ENCODE peak calls at places on chromosomes 7 and 10, in six cellular contexts. Z, O, L, V, N and S are unnamed samples.

GRCh38 chr10:118383063-118383689 is 41.1 kb upstream of the FAM204A start:
- DNase-seq in Z (no peak), O (no peak), L (no peak), V (no peak), N (no peak), S (no peak)

GRCh38 chr10:52818019-52818418 is 45.4 kb upstream of the MBL2 start:
- DNase-seq in Z (no peak), O (peak), L (peak), V (peak), N (peak), S (peak)

GRCh38 chr10:4498763-4499251 is 327.2 kb upstream of the AKR1E2 start:
- DNase-seq in Z (no peak), O (peak), L (no peak), V (peak), N (no peak), S (no peak)

GRCh38 chr10:131674130-131674529 is 226.7 kb upstream of the PPP2R2D start:
- DNase-seq in Z (no peak), O (no peak), L (no peak), V (no peak), N (no peak), S (no peak)

GRCh38 chr10:89476150-89476549 is 59.2 kb downstream of the SLC16A12 start:
- DNase-seq in Z (no peak), O (no peak), L (no peak), V (peak), N (no peak), S (no peak)

GRCh38 chr10:77290528-77291155 is 347.0 kb downstream of the KCNMA1 start:
- DNase-seq in Z (no peak), O (peak), L (peak), V (peak), N (no peak), S (no peak)

GRCh38 chr7:155886391-155887173 is 74.3 kb upstream of the SHH start:
- DNase-seq in Z (no peak), O (no peak), L (no peak), V (no peak), N (no peak), S (no peak)

GRCh38 chr10:49837096-49837495 is 75.0 kb upstream of the OGDHL start:
- DNase-seq in Z (no peak), O (peak), L (peak), V (peak), N (no peak), S (no peak)

GRCh38 chr7:70289067-70289466 is 690.8 kb downstream of the AUTS2 start:
- DNase-seq in Z (no peak), O (no peak), L (no peak), V (peak), N (no peak), S (no peak)

GRCh38 chr7:92255308-92255707 is 9.5 kb downstream of the ANKIB1 start:
- DNase-seq in Z (no peak), O (peak), L (peak), V (peak), N (no peak), S (no peak)

GRCh38 chr10:88162852-88163251 is 299.4 kb downstream of the PTEN start:
- DNase-seq in Z (no peak), O (no peak), L (no peak), V (no peak), N (no peak), S (no peak)

GRCh38 chr10:71854031-71854430 is 3.0 kb upstream of the PSAP start:
- DNase-seq in Z (no peak), O (peak), L (peak), V (no peak), N (no peak), S (no peak)

GRCh38 chr10:17444062-17444714 is 10.2 kb downstream of the ST8SIA6 start:
- DNase-seq in Z (no peak), O (peak), L (no peak), V (no peak), N (no peak), S (no peak)

GRCh38 chr10:132301371-132302330 is 6.1 kb downstream of the STK32C start:
- DNase-seq in Z (no peak), O (no peak), L (no peak), V (no peak), N (no peak), S (no peak)

GRCh38 chr10:48357631-48358030 is 51.2 kb downstream of the MAPK8 start:
- DNase-seq in Z (no peak), O (no peak), L (no peak), V (no peak), N (no peak), S (no peak)

GRCh38 chr7:112759905-112760304 is 30.3 kb downstream of the TMEM168 start:
- DNase-seq in Z (no peak), O (no peak), L (peak), V (no peak), N (no peak), S (no peak)

GRCh38 chr7:157056957-157057902 is 46.8 kb upstream of the MNX1 start:
- DNase-seq in Z (no peak), O (no peak), L (no peak), V (no peak), N (no peak), S (no peak)

GRCh38 chr7:6268023-6268908 is 4.2 kb downstream of the CYTH3 start:
- DNase-seq in Z (no peak), O (no peak), L (peak), V (no peak), N (no peak), S (no peak)

GRCh38 chr10:34933676-34934075 is 118.6 kb upstream of the PARD3 start:
- DNase-seq in Z (peak), O (no peak), L (peak), V (no peak), N (no peak), S (no peak)

GRCh38 chr7:159008055-159008405 is 136.6 kb downstream of the VIPR2 start:
- DNase-seq in Z (no peak), O (no peak), L (no peak), V (no peak), N (no peak), S (no peak)

GRCh38 chr7:55570939-55571338 is 1.4 kb downstream of the VOPP1 start:
- DNase-seq in Z (no peak), O (peak), L (peak), V (peak), N (no peak), S (no peak)

GRCh38 chr10:88342733-88343310 is 240.3 kb downstream of the RNLS start:
- DNase-seq in Z (no peak), O (no peak), L (no peak), V (no peak), N (no peak), S (no peak)

GRCh38 chr10:130430291-130430690 is 294.1 kb downstream of the GLRX3 start:
- DNase-seq in Z (peak), O (no peak), L (no peak), V (no peak), N (no peak), S (no peak)

GRCh38 chr7:155357573-155358041 is 59.9 kb downstream of the INSIG1 start:
- DNase-seq in Z (no peak), O (peak), L (peak), V (no peak), N (no peak), S (no peak)

GRCh38 chr10:116511365-116511764 is 34.4 kb upstream of the PNLIP start:
- DNase-seq in Z (no peak), O (no peak), L (no peak), V (no peak), N (no peak), S (no peak)

GRCh38 chr7:149070372-149071140 is 20.0 kb downstream of the ZNF786 start:
- DNase-seq in Z (no peak), O (no peak), L (no peak), V (no peak), N (no peak), S (no peak)

GRCh38 chr7:149074116-149074885 is 16.2 kb downstream of the ZNF786 start:
- DNase-seq in Z (no peak), O (no peak), L (no peak), V (no peak), N (no peak), S (no peak)

GRCh38 chr7:149071182-149071635 is 19.3 kb downstream of the ZNF786 start:
- DNase-seq in Z (peak), O (no peak), L (no peak), V (no peak), N (no peak), S (no peak)

GRCh38 chr7:149072438-149072775 is 18.1 kb downstream of the ZNF786 start:
- DNase-seq in Z (no peak), O (no peak), L (no peak), V (no peak), N (no peak), S (no peak)

GRCh38 chr7:149071641-149072437 is 18.7 kb downstream of the ZNF786 start:
- DNase-seq in Z (peak), O (peak), L (peak), V (peak), N (peak), S (peak)
- H3K14ac ChIP-seq in Z (no peak), O (no peak), L (no peak), V (no peak), N (no peak), S (peak)

GRCh38 chr10:125823663-125824251 is 411 bp downstream of the BCCIP start:
- DNase-seq in Z (no peak), O (peak), L (peak), V (peak), N (no peak), S (no peak)

GRCh38 chr10:125822878-125823662 is at the start of the genes BCCIP and UROS:
- DNase-seq in Z (peak), O (peak), L (peak), V (peak), N (peak), S (peak)

GRCh38 chr10:125828311-125828710 is 5.0 kb downstream of the BCCIP start:
- DNase-seq in Z (no peak), O (no peak), L (no peak), V (no peak), N (no peak), S (no peak)

GRCh38 chr10:125827133-125827532 is 3.8 kb downstream of the BCCIP start:
- DNase-seq in Z (no peak), O (no peak), L (no peak), V (no peak), N (no peak), S (no peak)

GRCh38 chr10:125824736-125825135 is 1.4 kb downstream of the BCCIP start:
- DNase-seq in Z (no peak), O (peak), L (no peak), V (peak), N (no peak), S (no peak)
- H3K23ac ChIP-seq in Z (no peak), O (no peak), L (no peak), V (no peak), N (no peak), S (no peak)

GRCh38 chr7:132805766-132806165 is 229.5 kb upstream of the PLXNA4 start:
- DNase-seq in Z (no peak), O (no peak), L (no peak), V (no peak), N (no peak), S (no peak)
- H3K14ac ChIP-seq in Z (peak), O (no peak), L (no peak), V (no peak), N (no peak), S (no peak)

DNA sequence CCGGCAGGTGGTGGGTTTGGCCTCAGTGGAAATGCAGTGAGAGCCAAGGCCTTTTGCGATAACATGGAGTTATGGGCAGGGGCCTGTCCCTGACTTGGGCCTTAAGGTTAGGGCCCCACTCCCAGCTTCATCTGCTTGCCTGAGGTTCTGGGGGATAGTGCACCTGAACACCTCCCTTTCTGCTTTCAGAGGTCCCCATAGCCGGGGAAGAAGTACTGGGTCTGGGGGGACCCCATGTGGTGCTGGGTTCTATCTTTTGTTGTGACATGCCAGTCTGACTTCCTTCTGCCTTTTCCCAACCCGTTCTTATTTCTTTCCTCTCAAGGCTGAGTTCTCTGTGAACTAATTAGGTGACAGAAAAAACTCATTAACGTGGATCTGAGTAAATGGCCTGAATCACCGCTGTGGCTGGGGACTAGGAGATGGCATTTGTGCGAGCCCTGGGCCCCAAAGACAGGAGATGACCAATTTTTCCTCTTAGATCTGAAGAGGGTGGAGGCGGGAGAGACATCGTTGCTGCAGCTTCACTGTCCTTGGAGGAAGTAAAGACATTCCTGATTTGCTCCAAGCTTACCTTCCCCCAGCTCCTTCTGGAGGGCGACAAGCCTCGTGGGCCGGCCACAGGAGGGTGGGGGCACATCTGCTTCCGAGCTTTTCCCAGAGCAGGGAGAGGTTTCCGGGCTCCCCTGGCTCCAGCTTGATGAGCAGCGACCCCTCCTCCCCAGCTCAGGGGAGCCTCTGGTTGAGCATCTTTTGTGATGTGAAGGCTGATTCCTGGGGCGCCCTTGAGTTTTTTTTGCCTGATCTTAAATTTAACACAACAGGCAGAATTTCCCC is 2.0 kb downstream of the AGAP3 start:
- DNase-seq in Z (no peak), O (no peak), L (no peak), V (peak), N (no peak), S (no peak)
- H3K23ac ChIP-seq in Z (no peak), O (peak), L (no peak), V (no peak), N (no peak), S (peak)

GRCh38 chr7:80508440-80508839 is 3.4 kb downstream of the GNAT3 start:
- DNase-seq in Z (no peak), O (peak), L (no peak), V (no peak), N (no peak), S (no peak)
- H3K14ac ChIP-seq in Z (no peak), O (no peak), L (no peak), V (no peak), N (no peak), S (no peak)

DNA sequence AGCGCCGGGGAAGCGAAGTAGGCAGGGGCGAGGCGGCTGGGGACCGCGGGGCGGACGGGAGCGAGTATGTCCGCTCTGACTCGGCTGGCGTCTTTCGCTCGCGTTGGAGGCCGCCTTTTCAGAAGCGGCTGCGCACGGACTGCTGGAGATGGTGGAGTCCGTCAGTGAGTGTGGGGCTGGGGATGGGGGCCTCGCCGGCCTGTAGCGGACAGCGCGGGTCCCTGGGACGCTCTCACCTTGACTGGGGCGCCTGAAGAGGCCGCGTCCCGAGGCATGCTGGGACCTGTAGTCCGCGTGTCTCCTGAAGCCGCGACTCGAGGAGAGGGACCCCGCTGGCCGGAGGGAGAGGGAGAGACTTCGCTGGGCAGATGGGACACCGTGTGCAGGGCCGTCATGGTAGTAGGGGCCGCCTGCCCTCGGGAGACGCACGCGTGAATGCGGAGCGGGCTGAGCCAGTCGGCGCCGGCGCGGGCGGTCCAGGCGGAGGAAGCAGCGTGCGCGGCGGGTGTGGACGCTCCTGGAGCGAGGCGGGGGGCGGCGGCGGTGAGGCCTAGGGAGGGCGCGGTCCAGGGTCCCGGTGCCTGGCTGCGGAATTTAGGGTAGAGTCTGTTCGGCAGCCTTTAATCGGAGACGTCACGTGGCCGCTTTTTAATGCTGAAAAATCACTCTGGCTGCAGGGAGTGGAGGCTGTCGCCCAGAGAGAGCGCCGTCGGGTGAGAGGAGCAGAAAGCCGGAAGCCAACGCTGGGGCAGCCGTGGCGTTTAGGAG is at the start of gene NDUFB2:
- DNase-seq in Z (peak), O (peak), L (peak), V (peak), N (peak), S (peak)
- H3K23ac ChIP-seq in Z (no peak), O (peak), L (no peak), V (no peak), N (no peak), S (peak)

GRCh38 chr10:43218951-43219837 is 47.7 kb downstream of the RASGEF1A start:
- DNase-seq in Z (no peak), O (no peak), L (no peak), V (no peak), N (no peak), S (no peak)
- H3K14ac ChIP-seq in Z (no peak), O (no peak), L (no peak), V (no peak), N (no peak), S (no peak)

DNA sequence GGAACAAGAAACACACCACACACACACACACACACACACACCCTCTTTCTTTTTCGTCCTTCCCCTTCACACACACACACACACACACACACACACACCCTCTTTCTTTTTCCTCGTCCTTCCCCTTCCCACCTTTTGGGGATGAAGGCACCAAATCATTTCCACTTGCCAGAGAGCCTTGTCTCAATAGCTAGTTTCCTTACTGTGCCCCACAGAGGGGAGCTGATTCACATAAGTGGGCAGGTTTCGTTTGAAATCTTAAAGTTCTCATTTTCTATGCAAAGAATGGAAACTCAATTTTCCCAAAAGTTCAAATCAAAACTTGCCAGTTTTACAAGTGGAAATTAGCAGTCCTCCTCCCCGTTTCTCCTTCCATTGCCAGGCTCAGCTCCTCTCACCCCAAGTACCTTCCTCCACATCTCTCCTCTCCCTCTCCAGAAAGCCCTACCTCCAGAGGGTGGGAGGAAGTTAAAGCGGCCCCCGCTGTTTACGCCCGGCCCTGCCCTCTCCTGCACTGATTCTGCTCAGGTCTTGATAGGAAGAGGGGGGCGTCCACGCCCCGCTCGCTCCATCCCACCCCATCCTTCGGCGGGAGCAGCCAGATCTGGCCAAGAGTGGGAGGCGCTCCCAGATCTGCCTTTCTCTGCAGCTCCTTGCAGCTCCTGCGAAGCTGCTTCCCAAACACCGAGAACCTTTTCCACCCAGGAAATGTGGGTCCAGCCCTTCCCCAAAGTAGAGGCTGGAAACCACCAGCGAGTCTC is 1.3 kb downstream of the CTTNBP2 start:
- DNase-seq in Z (peak), O (no peak), L (no peak), V (peak), N (no peak), S (peak)
- H3K23ac ChIP-seq in Z (no peak), O (peak), L (no peak), V (no peak), N (no peak), S (no peak)

DNA sequence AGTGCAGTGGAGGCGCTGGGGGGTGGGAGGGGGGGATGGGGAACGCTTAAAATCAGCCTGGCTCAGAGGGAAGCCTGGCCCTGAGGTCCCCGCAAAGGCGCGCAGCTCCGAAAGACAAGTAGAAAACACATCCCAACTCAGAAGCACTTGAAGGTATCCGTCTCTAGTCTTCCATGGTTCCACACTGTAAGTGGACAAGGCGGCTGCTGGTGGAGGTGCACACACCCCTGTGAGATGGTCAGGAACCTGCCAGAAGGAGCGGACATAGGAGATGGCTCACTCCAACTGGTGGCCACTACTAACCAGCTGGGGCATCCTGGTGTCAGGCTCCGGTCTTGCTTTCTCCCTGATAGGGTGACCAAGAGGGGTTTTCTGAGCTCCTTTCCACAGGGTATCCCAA is 41.7 kb downstream of the CTBP2 start:
- DNase-seq in Z (no peak), O (no peak), L (no peak), V (no peak), N (no peak), S (no peak)
- H3K14ac ChIP-seq in Z (no peak), O (no peak), L (no peak), V (no peak), N (no peak), S (no peak)